ENCODE peak calls at places on chromosomes 6 and 20, in eight cellular contexts. A is transverse colon; E is sigmoid colon; L is lower lobe of right lung; Y is BE2C; Q is ascending aorta; H is CD8-positive, alpha-beta memory T cell; X is Peyer's patch. R is an unnamed sample. For H3K4me1 and H3K36me3, the result is how much of the 10 kb centered on the place peaks cover.

GRCh38 chr6:38034269-38034914 is 214.9 kb downstream of the ZFAND3 start:
- DNase-seq in A (no peak), E (no peak), L (no peak), Y (no peak), Q (no peak), H (no peak), X (no peak), R (peak)

GRCh38 chr6:24905485-24905884 is 30.3 kb downstream of the RIPOR2 start:
- DNase-seq in A (no peak), E (no peak), L (no peak), Y (no peak), Q (no peak), H (no peak), X (no peak), R (no peak)

GRCh38 chr20:17442588-17442987 is 88.6 kb downstream of the BFSP1 start:
- DNase-seq in A (no peak), E (no peak), L (no peak), Y (no peak), Q (no peak), H (no peak), X (no peak), R (no peak)

GRCh38 chr6:12165722-12166121 is 124.4 kb upstream of the EDN1 start:
- DNase-seq in A (no peak), E (no peak), L (no peak), Y (no peak), Q (no peak), H (no peak), X (no peak), R (no peak)

GRCh38 chr20:46438156-46438750 is 31.8 kb upstream of the ELMO2 start:
- DNase-seq in A (no peak), E (no peak), L (no peak), Y (peak), Q (no peak), H (no peak), X (no peak), R (peak)

GRCh38 chr6:123551939-123552707 is 84.6 kb downstream of the TRDN start:
- DNase-seq in A (no peak), E (no peak), L (no peak), Y (no peak), Q (no peak), H (no peak), X (no peak), R (no peak)

GRCh38 chr6:130233332-130233731 is 10.6 kb upstream of the SAMD3 start:
- DNase-seq in A (no peak), E (no peak), L (no peak), Y (no peak), Q (no peak), H (no peak), X (no peak), R (no peak)

GRCh38 chr6:157604816-157605215 is 218.2 kb upstream of the SNX9 start:
- DNase-seq in A (no peak), E (no peak), L (no peak), Y (no peak), Q (peak), H (no peak), X (no peak), R (no peak)

GRCh38 chr20:4041748-4042411 is 26.5 kb upstream of the RNF24 start:
- DNase-seq in A (peak), E (peak), L (peak), Y (peak), Q (peak), H (no peak), X (peak), R (peak)

GRCh38 chr6:163956571-163957407 is 542.3 kb downstream of the QKI start:
- DNase-seq in A (peak), E (peak), L (peak), Y (peak), Q (peak), H (peak), X (no peak), R (peak)

GRCh38 chr6:142944126-142945066 is 580 bp downstream of the HIVEP2 start:
- DNase-seq in A (peak), E (peak), L (peak), Y (peak), Q (peak), H (peak), X (peak), R (peak)

GRCh38 chr6:106670236-106670635 is 40.9 kb downstream of the QRSL1 start:
- DNase-seq in A (no peak), E (no peak), L (no peak), Y (no peak), Q (no peak), H (no peak), X (no peak), R (no peak)

GRCh38 chr20:1267809-1268374 is 1.8 kb downstream of the SNPH start:
- DNase-seq in A (no peak), E (peak), L (no peak), Y (no peak), Q (no peak), H (no peak), X (no peak), R (no peak)
- H3K4me1 ChIP-seq in A (under half), E (under half), L (under half), Y (under half), Q (under half), H (half or more), X (under half), R (under half)

GRCh38 chr6:45808917-45809316 is 206.7 kb downstream of the CLIC5 start:
- DNase-seq in A (peak), E (no peak), L (no peak), Y (no peak), Q (no peak), H (no peak), X (no peak), R (no peak)
- H3K4me3 ChIP-seq in A (no peak), E (no peak), L (no peak), Y (no peak), Q (no peak), H (no peak), X (no peak), R (no peak)

GRCh38 chr6:36605560-36606391 is 11.6 kb downstream of the SRSF3 start:
- DNase-seq in A (no peak), E (peak), L (no peak), Y (no peak), Q (peak), H (no peak), X (no peak), R (no peak)

GRCh38 chr6:36607782-36608386 is 13.7 kb downstream of the SRSF3 start:
- DNase-seq in A (no peak), E (peak), L (no peak), Y (no peak), Q (peak), H (no peak), X (no peak), R (no peak)

GRCh38 chr6:36604090-36605060 is 10.2 kb downstream of the SRSF3 start:
- DNase-seq in A (no peak), E (peak), L (no peak), Y (no peak), Q (no peak), H (no peak), X (no peak), R (peak)

GRCh38 chr6:36603222-36604089 is 9.3 kb downstream of the SRSF3 start:
- DNase-seq in A (no peak), E (no peak), L (no peak), Y (no peak), Q (no peak), H (no peak), X (no peak), R (no peak)

DNA sequence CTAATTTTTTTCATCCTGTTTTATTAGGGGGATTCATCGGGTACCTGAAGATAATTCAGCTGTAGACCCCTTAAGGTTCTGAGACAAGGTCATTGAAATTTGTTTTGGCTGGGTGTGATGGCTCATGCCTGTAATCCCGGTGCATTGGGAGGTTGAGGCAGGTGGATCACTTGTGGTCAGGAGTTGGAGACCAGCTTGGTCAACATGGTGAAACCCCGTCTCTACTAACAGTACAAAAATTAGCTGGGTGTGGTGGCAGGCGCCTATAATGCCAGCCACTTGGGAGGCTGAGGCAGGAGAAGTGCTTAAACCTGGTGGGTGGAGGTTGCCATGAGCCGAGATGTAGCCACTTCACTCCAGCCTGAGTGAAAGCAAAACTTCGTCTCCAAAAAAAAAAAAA is 10.9 kb downstream of the SRSF3 start:
- DNase-seq in A (no peak), E (peak), L (no peak), Y (no peak), Q (peak), H (no peak), X (no peak), R (no peak)
- H3K36me3 ChIP-seq in A (under half), E (under half), L (half or more), Y (half or more), Q (half or more), H (half or more), X (half or more), R (under half)

GRCh38 chr6:44621846-44622245 is 234.3 kb downstream of the CDC5L start:
- DNase-seq in A (no peak), E (no peak), L (no peak), Y (no peak), Q (no peak), H (no peak), X (peak), R (no peak)

GRCh38 chr6:44625996-44626395 is 238.5 kb downstream of the CDC5L start:
- DNase-seq in A (no peak), E (no peak), L (no peak), Y (no peak), Q (no peak), H (no peak), X (peak), R (no peak)

GRCh38 chr6:44624226-44624625 is 236.7 kb downstream of the CDC5L start:
- DNase-seq in A (no peak), E (no peak), L (no peak), Y (no peak), Q (no peak), H (no peak), X (peak), R (no peak)

GRCh38 chr6:44620922-44621321 is 233.4 kb downstream of the CDC5L start:
- DNase-seq in A (no peak), E (no peak), L (no peak), Y (no peak), Q (no peak), H (no peak), X (peak), R (no peak)

DNA sequence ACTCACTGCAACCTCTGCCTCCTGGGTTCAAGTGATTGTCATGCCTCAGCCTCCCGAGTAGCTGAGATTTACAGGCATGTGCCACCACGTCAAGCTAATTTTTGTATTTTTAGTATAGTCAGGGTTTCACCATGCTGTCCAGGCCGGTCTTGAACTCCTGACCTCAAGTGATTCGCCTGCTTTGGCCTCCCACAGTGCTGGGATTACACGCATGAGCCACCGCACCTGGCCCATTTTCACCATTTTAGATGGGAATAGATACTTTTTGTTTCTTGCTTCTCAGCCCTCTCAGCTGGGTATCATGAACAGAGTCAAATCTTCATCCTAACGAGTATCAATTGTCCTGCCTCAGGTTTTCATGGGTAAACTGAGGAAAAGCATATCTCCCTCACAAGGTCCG is 235.0 kb downstream of the CDC5L start:
- DNase-seq in A (no peak), E (no peak), L (no peak), Y (no peak), Q (no peak), H (no peak), X (peak), R (no peak)
- H3K4me1 ChIP-seq in A (under half), E (under half), L (under half), Y (under half), Q (under half), H (under half), X (under half), R (under half)

GRCh38 chr6:35018184-35018523 is 123.0 kb downstream of the TCP11 start:
- DNase-seq in A (no peak), E (no peak), L (no peak), Y (no peak), Q (no peak), H (no peak), X (no peak), R (no peak)
- H3K4me3 ChIP-seq in A (peak), E (peak), L (peak), Y (no peak), Q (peak), H (no peak), X (no peak), R (no peak)

DNA sequence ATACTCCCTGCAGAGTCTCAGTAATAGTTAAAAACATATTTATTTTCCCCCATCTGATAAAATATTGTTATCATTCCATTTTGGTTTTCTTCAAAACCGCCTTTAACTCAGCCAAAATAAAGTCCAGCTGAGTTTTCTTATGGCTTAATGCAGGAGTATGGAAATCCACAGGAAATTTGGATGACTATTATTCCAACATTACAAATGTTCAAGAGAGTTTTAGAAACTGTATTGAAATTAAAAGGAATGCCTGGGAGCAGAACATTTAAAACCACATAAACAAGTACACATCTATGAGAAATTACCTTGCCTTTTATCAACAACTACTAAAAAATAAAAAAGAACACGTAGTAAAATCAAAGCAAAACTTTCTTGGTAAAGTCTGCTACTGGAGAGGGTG is 45.7 kb downstream of the NCOA7 start:
- DNase-seq in A (no peak), E (no peak), L (no peak), Y (no peak), Q (no peak), H (no peak), X (no peak), R (no peak)
- H3K36me3 ChIP-seq in A (under half), E (under half), L (under half), Y (under half), Q (under half), H (under half), X (under half), R (under half)

GRCh38 chr6:327538-328183 is 35.4 kb downstream of the DUSP22 start:
- DNase-seq in A (no peak), E (peak), L (peak), Y (no peak), Q (no peak), H (no peak), X (no peak), R (no peak)
- H3K4me1 ChIP-seq in A (under half), E (half or more), L (under half), Y (under half), Q (under half), H (under half), X (under half), R (under half)

GRCh38 chr20:21100590-21101452 is 5.3 kb downstream of the LINC00237 start:
- DNase-seq in A (no peak), E (no peak), L (peak), Y (peak), Q (no peak), H (no peak), X (peak), R (no peak)

GRCh38 chr20:21099653-21100589 is 6.2 kb downstream of the LINC00237 start:
- DNase-seq in A (peak), E (no peak), L (peak), Y (peak), Q (no peak), H (peak), X (peak), R (peak)

GRCh38 chr20:21102252-21102609 is 3.9 kb downstream of the LINC00237 start:
- DNase-seq in A (no peak), E (no peak), L (peak), Y (no peak), Q (no peak), H (no peak), X (no peak), R (peak)

GRCh38 chr20:21102691-21103311 is 3.4 kb downstream of the LINC00237 start:
- DNase-seq in A (peak), E (peak), L (peak), Y (no peak), Q (peak), H (peak), X (peak), R (peak)

DNA sequence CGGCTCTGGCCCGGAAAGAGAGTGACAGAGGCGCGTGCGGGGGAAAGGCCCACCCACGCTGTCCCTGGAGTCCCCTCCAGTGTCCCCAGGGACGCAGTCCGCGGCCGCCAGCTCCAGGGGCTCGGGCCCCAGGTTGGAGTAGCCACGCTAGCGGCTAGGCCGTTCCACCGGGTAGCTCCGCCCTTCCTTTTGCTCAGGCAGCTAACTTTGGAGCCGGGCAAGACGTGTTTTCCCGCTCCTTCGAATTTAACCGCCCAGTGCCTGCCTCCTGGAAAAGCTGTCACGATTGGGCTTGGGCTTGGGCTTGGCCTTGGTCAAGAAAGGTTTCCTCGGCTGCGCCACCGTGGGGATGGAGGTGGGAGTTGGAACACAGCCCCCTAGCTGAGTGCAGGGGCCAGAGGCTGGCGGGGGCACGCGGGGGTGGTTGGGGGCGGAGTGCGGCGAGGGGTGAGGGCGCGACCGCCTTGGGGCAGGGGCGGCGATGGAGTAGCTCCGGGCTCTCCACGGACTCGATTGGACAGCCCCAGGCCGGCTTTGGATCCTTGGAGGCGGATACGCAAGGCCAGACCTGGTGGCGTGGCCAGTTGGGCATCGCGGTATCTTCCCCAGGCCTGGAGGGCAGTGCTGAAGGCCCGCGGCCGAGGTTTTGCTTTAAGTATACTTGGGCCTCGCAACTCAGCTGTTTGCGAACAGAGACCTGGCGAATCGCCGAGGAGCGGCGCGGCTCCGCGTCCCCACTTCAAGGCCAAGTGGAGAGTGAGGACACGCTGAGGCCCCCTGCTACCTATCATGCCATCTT is 4.5 kb downstream of the LINC00237 start:
- DNase-seq in A (no peak), E (no peak), L (no peak), Y (peak), Q (no peak), H (no peak), X (peak), R (peak)
- H3K4me3 ChIP-seq in A (peak), E (peak), L (peak), Y (peak), Q (peak), H (peak), X (peak), R (no peak)

GRCh38 chr20:21741266-21741665 is 35.8 kb downstream of the PAX1 start:
- DNase-seq in A (no peak), E (no peak), L (no peak), Y (no peak), Q (no peak), H (no peak), X (no peak), R (no peak)
- H3K36me3 ChIP-seq in A (under half), E (under half), L (under half), Y (under half), Q (under half), H (under half), X (under half), R (under half)

R was measured in small intestine.